ENCODE peak calls at places on chromosomes 12 and 14, in nine cellular contexts. One of them, this sample, is unnamed.

GRCh38 chr14:33754264-33754663 is 196.6 kb downstream of the EGLN3 start:
- DNase-seq in Kasumi-1: no peak
- DNase-seq in NCI-H2081: no peak
- DNase-seq in DMS153: no peak
- DNase-seq in PC-3: peak
- DNase-seq in lung microvascular endothelial cell: no peak
- DNase-seq in stimulated activated CD8-positive, alpha-beta memory T cell treated with anti-CD3 and anti-CD28 coated beads, Interleukin-15, amount 100 ng/mL, for 24 hours: no peak
- DNase-seq in left colon: no peak
- DNase-seq in germinal center: no peak
- DNase-seq in this sample: no peak

GRCh38 chr12:79706156-79706555 is 15.4 kb upstream of the PAWR start:
- DNase-seq in Kasumi-1: no peak
- DNase-seq in NCI-H2081: no peak
- DNase-seq in DMS153: no peak
- DNase-seq in PC-3: peak
- DNase-seq in lung microvascular endothelial cell: no peak
- DNase-seq in stimulated activated CD8-positive, alpha-beta memory T cell treated with anti-CD3 and anti-CD28 coated beads, Interleukin-15, amount 100 ng/mL, for 24 hours: no peak
- DNase-seq in left colon: no peak
- DNase-seq in germinal center: no peak
- DNase-seq in this sample: no peak

GRCh38 chr14:54366726-54367707 is 29.8 kb upstream of the CDKN3 start:
- DNase-seq in Kasumi-1: peak
- DNase-seq in NCI-H2081: no peak
- DNase-seq in DMS153: peak
- DNase-seq in PC-3: peak
- DNase-seq in lung microvascular endothelial cell: peak
- DNase-seq in stimulated activated CD8-positive, alpha-beta memory T cell treated with anti-CD3 and anti-CD28 coated beads, Interleukin-15, amount 100 ng/mL, for 24 hours: no peak
- DNase-seq in left colon: peak
- DNase-seq in germinal center: peak
- DNase-seq in this sample: peak

GRCh38 chr14:100761481-100761880 is 34.8 kb downstream of the DLK1 start:
- DNase-seq in Kasumi-1: no peak
- DNase-seq in NCI-H2081: no peak
- DNase-seq in DMS153: no peak
- DNase-seq in PC-3: peak
- DNase-seq in lung microvascular endothelial cell: peak
- DNase-seq in stimulated activated CD8-positive, alpha-beta memory T cell treated with anti-CD3 and anti-CD28 coated beads, Interleukin-15, amount 100 ng/mL, for 24 hours: no peak
- DNase-seq in left colon: no peak
- DNase-seq in germinal center: no peak
- DNase-seq in this sample: no peak

GRCh38 chr12:70648831-70649230 is 11.6 kb upstream of the PTPRB start:
- DNase-seq in Kasumi-1: no peak
- DNase-seq in NCI-H2081: no peak
- DNase-seq in DMS153: no peak
- DNase-seq in PC-3: peak
- DNase-seq in lung microvascular endothelial cell: peak
- DNase-seq in stimulated activated CD8-positive, alpha-beta memory T cell treated with anti-CD3 and anti-CD28 coated beads, Interleukin-15, amount 100 ng/mL, for 24 hours: no peak
- DNase-seq in left colon: no peak
- DNase-seq in germinal center: no peak
- DNase-seq in this sample: no peak

GRCh38 chr14:89330236-89331002 is 86.6 kb downstream of the FOXN3 start:
- DNase-seq in Kasumi-1: no peak
- DNase-seq in NCI-H2081: no peak
- DNase-seq in DMS153: no peak
- DNase-seq in PC-3: no peak
- DNase-seq in lung microvascular endothelial cell: no peak
- DNase-seq in stimulated activated CD8-positive, alpha-beta memory T cell treated with anti-CD3 and anti-CD28 coated beads, Interleukin-15, amount 100 ng/mL, for 24 hours: no peak
- DNase-seq in left colon: no peak
- DNase-seq in germinal center: no peak
- DNase-seq in this sample: no peak

GRCh38 chr14:100539319-100539645 is 47.9 kb downstream of the BEGAIN start:
- DNase-seq in Kasumi-1: no peak
- DNase-seq in NCI-H2081: no peak
- DNase-seq in DMS153: no peak
- DNase-seq in PC-3: no peak
- DNase-seq in lung microvascular endothelial cell: no peak
- DNase-seq in stimulated activated CD8-positive, alpha-beta memory T cell treated with anti-CD3 and anti-CD28 coated beads, Interleukin-15, amount 100 ng/mL, for 24 hours: no peak
- DNase-seq in left colon: peak
- DNase-seq in germinal center: no peak
- DNase-seq in this sample: no peak

GRCh38 chr14:103847954-103848719 is 762 bp upstream of the PPP1R13B start:
- DNase-seq in Kasumi-1: no peak
- DNase-seq in NCI-H2081: no peak
- DNase-seq in DMS153: no peak
- DNase-seq in PC-3: no peak
- DNase-seq in lung microvascular endothelial cell: no peak
- DNase-seq in stimulated activated CD8-positive, alpha-beta memory T cell treated with anti-CD3 and anti-CD28 coated beads, Interleukin-15, amount 100 ng/mL, for 24 hours: no peak
- DNase-seq in left colon: no peak
- DNase-seq in germinal center: peak
- DNase-seq in this sample: no peak

GRCh38 chr14:93960108-93960475 is 16.3 kb downstream of the ASB2 start:
- DNase-seq in Kasumi-1: no peak
- DNase-seq in NCI-H2081: no peak
- DNase-seq in DMS153: no peak
- DNase-seq in PC-3: no peak
- DNase-seq in lung microvascular endothelial cell: no peak
- DNase-seq in stimulated activated CD8-positive, alpha-beta memory T cell treated with anti-CD3 and anti-CD28 coated beads, Interleukin-15, amount 100 ng/mL, for 24 hours: no peak
- DNase-seq in left colon: no peak
- DNase-seq in germinal center: no peak
- DNase-seq in this sample: no peak

GRCh38 chr12:49557187-49557916 is 10.6 kb downstream of the MCRS1 start:
- DNase-seq in Kasumi-1: no peak
- DNase-seq in NCI-H2081: no peak
- DNase-seq in DMS153: no peak
- DNase-seq in PC-3: no peak
- DNase-seq in lung microvascular endothelial cell: no peak
- DNase-seq in stimulated activated CD8-positive, alpha-beta memory T cell treated with anti-CD3 and anti-CD28 coated beads, Interleukin-15, amount 100 ng/mL, for 24 hours: no peak
- DNase-seq in left colon: no peak
- DNase-seq in germinal center: no peak
- DNase-seq in this sample: no peak

GRCh38 chr12:6231359-6232268 is 31.4 kb downstream of the CD9 start:
- DNase-seq in Kasumi-1: no peak
- DNase-seq in NCI-H2081: no peak
- DNase-seq in DMS153: no peak
- DNase-seq in PC-3: peak
- DNase-seq in lung microvascular endothelial cell: peak
- DNase-seq in stimulated activated CD8-positive, alpha-beta memory T cell treated with anti-CD3 and anti-CD28 coated beads, Interleukin-15, amount 100 ng/mL, for 24 hours: no peak
- DNase-seq in left colon: peak
- DNase-seq in germinal center: no peak
- DNase-seq in this sample: no peak

GRCh38 chr12:76020281-76020680 is 11.3 kb downstream of the PHLDA1 start:
- DNase-seq in Kasumi-1: peak
- DNase-seq in NCI-H2081: no peak
- DNase-seq in DMS153: no peak
- DNase-seq in PC-3: peak
- DNase-seq in lung microvascular endothelial cell: peak
- DNase-seq in stimulated activated CD8-positive, alpha-beta memory T cell treated with anti-CD3 and anti-CD28 coated beads, Interleukin-15, amount 100 ng/mL, for 24 hours: peak
- DNase-seq in left colon: no peak
- DNase-seq in germinal center: no peak
- DNase-seq in this sample: no peak

GRCh38 chr14:24071836-24072420 is 566 bp downstream of the CPNE6 start:
- DNase-seq in Kasumi-1: no peak
- DNase-seq in NCI-H2081: no peak
- DNase-seq in DMS153: no peak
- DNase-seq in PC-3: no peak
- DNase-seq in lung microvascular endothelial cell: no peak
- DNase-seq in stimulated activated CD8-positive, alpha-beta memory T cell treated with anti-CD3 and anti-CD28 coated beads, Interleukin-15, amount 100 ng/mL, for 24 hours: no peak
- DNase-seq in left colon: no peak
- DNase-seq in germinal center: no peak
- DNase-seq in this sample: no peak

GRCh38 chr14:97380539-97380941 is 583.4 kb downstream of the VRK1 start:
- DNase-seq in Kasumi-1: no peak
- DNase-seq in NCI-H2081: no peak
- DNase-seq in DMS153: no peak
- DNase-seq in PC-3: peak
- DNase-seq in lung microvascular endothelial cell: no peak
- DNase-seq in stimulated activated CD8-positive, alpha-beta memory T cell treated with anti-CD3 and anti-CD28 coated beads, Interleukin-15, amount 100 ng/mL, for 24 hours: no peak
- DNase-seq in left colon: no peak
- DNase-seq in germinal center: no peak
- DNase-seq in this sample: no peak

GRCh38 chr12:1989111-1989510 is 15.1 kb downstream of the DCP1B start:
- DNase-seq in Kasumi-1: no peak
- DNase-seq in NCI-H2081: no peak
- DNase-seq in DMS153: no peak
- DNase-seq in PC-3: no peak
- DNase-seq in lung microvascular endothelial cell: no peak
- DNase-seq in stimulated activated CD8-positive, alpha-beta memory T cell treated with anti-CD3 and anti-CD28 coated beads, Interleukin-15, amount 100 ng/mL, for 24 hours: no peak
- DNase-seq in left colon: no peak
- DNase-seq in germinal center: no peak
- DNase-seq in this sample: no peak

GRCh38 chr12:6230321-6231110 is 30.3 kb downstream of the CD9 start:
- DNase-seq in Kasumi-1: peak
- DNase-seq in NCI-H2081: no peak
- DNase-seq in DMS153: no peak
- DNase-seq in PC-3: peak
- DNase-seq in lung microvascular endothelial cell: peak
- DNase-seq in stimulated activated CD8-positive, alpha-beta memory T cell treated with anti-CD3 and anti-CD28 coated beads, Interleukin-15, amount 100 ng/mL, for 24 hours: peak
- DNase-seq in left colon: peak
- DNase-seq in germinal center: peak
- DNase-seq in this sample: peak

GRCh38 chr12:25813843-25814242 is 144.6 kb upstream of the RASSF8 start:
- DNase-seq in Kasumi-1: no peak
- DNase-seq in NCI-H2081: no peak
- DNase-seq in DMS153: no peak
- DNase-seq in PC-3: peak
- DNase-seq in lung microvascular endothelial cell: no peak
- DNase-seq in stimulated activated CD8-positive, alpha-beta memory T cell treated with anti-CD3 and anti-CD28 coated beads, Interleukin-15, amount 100 ng/mL, for 24 hours: no peak
- DNase-seq in left colon: no peak
- DNase-seq in germinal center: no peak
- DNase-seq in this sample: no peak

GRCh38 chr12:113030875-113031525 is 25.5 kb upstream of the DTX1 start:
- DNase-seq in Kasumi-1: peak
- DNase-seq in NCI-H2081: peak
- DNase-seq in DMS153: peak
- DNase-seq in PC-3: peak
- DNase-seq in lung microvascular endothelial cell: peak
- DNase-seq in stimulated activated CD8-positive, alpha-beta memory T cell treated with anti-CD3 and anti-CD28 coated beads, Interleukin-15, amount 100 ng/mL, for 24 hours: no peak
- DNase-seq in left colon: no peak
- DNase-seq in germinal center: peak
- DNase-seq in this sample: peak

GRCh38 chr14:21061347-21061668 is 3.7 kb downstream of the RNASE8 start:
- DNase-seq in Kasumi-1: no peak
- DNase-seq in NCI-H2081: no peak
- DNase-seq in DMS153: no peak
- DNase-seq in PC-3: no peak
- DNase-seq in lung microvascular endothelial cell: no peak
- DNase-seq in stimulated activated CD8-positive, alpha-beta memory T cell treated with anti-CD3 and anti-CD28 coated beads, Interleukin-15, amount 100 ng/mL, for 24 hours: no peak
- DNase-seq in left colon: no peak
- DNase-seq in germinal center: no peak
- DNase-seq in this sample: no peak

GRCh38 chr12:47190271-47190750 is 110.6 kb upstream of the AMIGO2 start:
- DNase-seq in Kasumi-1: peak
- DNase-seq in NCI-H2081: no peak
- DNase-seq in DMS153: no peak
- DNase-seq in PC-3: peak
- DNase-seq in lung microvascular endothelial cell: no peak
- DNase-seq in stimulated activated CD8-positive, alpha-beta memory T cell treated with anti-CD3 and anti-CD28 coated beads, Interleukin-15, amount 100 ng/mL, for 24 hours: no peak
- DNase-seq in left colon: no peak
- DNase-seq in germinal center: no peak
- DNase-seq in this sample: no peak

GRCh38 chr12:12646483-12647072 is 34.9 kb downstream of the CREBL2 start:
- DNase-seq in Kasumi-1: no peak
- DNase-seq in NCI-H2081: no peak
- DNase-seq in DMS153: no peak
- DNase-seq in PC-3: no peak
- DNase-seq in lung microvascular endothelial cell: no peak
- DNase-seq in stimulated activated CD8-positive, alpha-beta memory T cell treated with anti-CD3 and anti-CD28 coated beads, Interleukin-15, amount 100 ng/mL, for 24 hours: no peak
- DNase-seq in left colon: no peak
- DNase-seq in germinal center: no peak
- DNase-seq in this sample: no peak